ENCODE peak calls at places on chromosomes 3 and 15, in six cellular contexts. D, V, O, F, B and S are unnamed samples.

GRCh38 chr3:75101329-75102147 is 487.1 kb upstream of the CNTN3 start:
- DNase-seq in D (no peak), V (no peak), O (no peak), F (no peak), B (peak; percentile 97), S (no peak)

GRCh38 chr3:161559177-161559998 is 62.8 kb downstream of the OTOL1 start:
- DNase-seq in D (no peak), V (peak; percentile 1), O (peak; percentile 63), F (no peak), B (peak; percentile 70), S (peak; percentile 54)

GRCh38 chr15:98983333-98983732 is 24.3 kb downstream of the PGPEP1L start:
- DNase-seq in D (peak; percentile 63), V (no peak), O (peak; percentile 89), F (peak; percentile 54), B (no peak), S (peak; percentile 86)

GRCh38 chr3:38346584-38347410 is at the start of gene XYLB:
- DNase-seq in D (peak; percentile 79), V (peak; percentile 89), O (peak; percentile 77), F (peak; percentile 91), B (peak; percentile 89), S (peak; percentile 84)

GRCh38 chr3:71703796-71704195 is 21.4 kb downstream of the EIF4E3 start:
- DNase-seq in D (no peak), V (no peak), O (no peak), F (no peak), B (no peak), S (no peak)

GRCh38 chr15:70249616-70250015 is 151.9 kb upstream of the TLE3 start:
- DNase-seq in D (no peak), V (no peak), O (no peak), F (no peak), B (no peak), S (no peak)

GRCh38 chr3:52774066-52774713 is 3.2 kb upstream of the ITIH1 start:
- DNase-seq in D (no peak), V (no peak), O (no peak), F (no peak), B (no peak), S (no peak)

GRCh38 chr15:58448331-58448730 is 16.5 kb downstream of the LIPC start:
- DNase-seq in D (no peak), V (no peak), O (no peak), F (no peak), B (no peak), S (no peak)

GRCh38 chr15:40847225-40847961 is 3.5 kb downstream of the SPINT1 start:
- DNase-seq in D (peak; percentile 34), V (no peak), O (no peak), F (peak; percentile 87), B (peak; percentile 70), S (peak; percentile 12)